ENCODE peak calls at places on chromosomes 13 and 19, in nine cellular contexts. U, F, R, E, B, X, O, C and L are unnamed samples.

GRCh38 chr19:17965370-17966114 is 1.4 kb upstream of the KCNN1 start:
- DNase-seq in U (no peak), F (no peak), R (no peak), E (no peak), B (no peak), X (no peak), O (no peak), C (peak), L (no peak)

GRCh38 chr13:76438050-76438449 is 448.2 kb downstream of the KCTD12 start:
- DNase-seq in U (no peak), F (no peak), R (no peak), E (no peak), B (no peak), X (no peak), O (no peak), C (no peak), L (no peak)

GRCh38 chr19:49534632-49535385 is 7.0 kb downstream of the RCN3 start:
- DNase-seq in U (no peak), F (no peak), R (no peak), E (no peak), B (no peak), X (no peak), O (no peak), C (no peak), L (no peak)

GRCh38 chr13:37481005-37481857 is 117.3 kb downstream of the POSTN start:
- DNase-seq in U (no peak), F (no peak), R (no peak), E (no peak), B (no peak), X (no peak), O (no peak), C (no peak), L (no peak)

GRCh38 chr13:44695520-44695919 is 119.4 kb upstream of the TSC22D1 start:
- DNase-seq in U (no peak), F (no peak), R (no peak), E (no peak), B (no peak), X (no peak), O (no peak), C (no peak), L (no peak)

GRCh38 chr13:52695856-52696255 is 43.2 kb downstream of the SUGT1 start:
- DNase-seq in U (no peak), F (no peak), R (no peak), E (no peak), B (no peak), X (no peak), O (no peak), C (no peak), L (no peak)

GRCh38 chr19:33348301-33349010 is 25.1 kb upstream of the CEBPG start:
- DNase-seq in U (no peak), F (no peak), R (no peak), E (no peak), B (no peak), X (no peak), O (no peak), C (no peak), L (no peak)

GRCh38 chr19:47582320-47582909 is 9.5 kb upstream of the ZNF541 start:
- DNase-seq in U (no peak), F (no peak), R (no peak), E (no peak), B (no peak), X (no peak), O (no peak), C (peak), L (no peak)

GRCh38 chr13:33172911-33173310 is 112.6 kb downstream of the STARD13 start:
- DNase-seq in U (no peak), F (no peak), R (no peak), E (no peak), B (no peak), X (no peak), O (no peak), C (no peak), L (no peak)

DNA sequence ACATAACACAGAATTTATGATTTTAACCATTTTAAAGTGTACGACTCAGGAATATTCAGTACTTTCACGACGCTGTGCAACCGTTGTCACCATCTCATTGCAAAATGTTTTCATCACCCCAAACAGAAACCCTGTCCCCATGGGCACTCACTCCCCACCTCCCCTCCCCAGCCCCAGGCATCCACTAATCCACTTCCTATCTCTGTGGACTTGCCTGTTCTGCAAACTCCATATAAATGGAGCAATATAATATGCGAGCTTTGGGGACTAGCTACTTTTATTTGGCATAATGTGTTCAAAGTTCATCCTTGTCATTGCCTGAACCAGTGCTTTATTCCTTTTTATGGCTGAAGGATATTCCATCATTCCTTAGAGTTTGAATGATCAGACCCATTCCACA is 7.3 kb upstream of the INSR start:
- DNase-seq in U (no peak), F (no peak), R (no peak), E (no peak), B (no peak), X (no peak), O (no peak), C (no peak), L (no peak)
- H3K27ac ChIP-seq in U (no peak), F (no peak), R (no peak), E (no peak), B (no peak), X (no peak), O (no peak), C (no peak), L (no peak)

GRCh38 chr19:45345506-45345860 is 4.9 kb downstream of the KLC3 start:
- DNase-seq in U (no peak), F (no peak), R (no peak), E (no peak), B (no peak), X (no peak), O (no peak), C (no peak), L (no peak)
- H3K27ac ChIP-seq in U (no peak), F (no peak), R (no peak), E (no peak), B (no peak), X (no peak), O (no peak), C (no peak), L (no peak)

GRCh38 chr19:42125536-42125935 is 6.7 kb downstream of the POU2F2 start:
- DNase-seq in U (no peak), F (no peak), R (no peak), E (no peak), B (no peak), X (no peak), O (no peak), C (no peak), L (no peak)
- H3K27ac ChIP-seq in U (no peak), F (no peak), R (no peak), E (no peak), B (no peak), X (no peak), O (no peak), C (no peak), L (no peak)

GRCh38 chr19:39166571-39167391 is 30.0 kb upstream of the NCCRP1 start:
- DNase-seq in U (no peak), F (no peak), R (no peak), E (peak), B (peak), X (peak), O (no peak), C (peak), L (no peak)
- H3K27ac ChIP-seq in U (no peak), F (no peak), R (peak), E (peak), B (peak), X (peak), O (no peak), C (no peak), L (peak)

DNA sequence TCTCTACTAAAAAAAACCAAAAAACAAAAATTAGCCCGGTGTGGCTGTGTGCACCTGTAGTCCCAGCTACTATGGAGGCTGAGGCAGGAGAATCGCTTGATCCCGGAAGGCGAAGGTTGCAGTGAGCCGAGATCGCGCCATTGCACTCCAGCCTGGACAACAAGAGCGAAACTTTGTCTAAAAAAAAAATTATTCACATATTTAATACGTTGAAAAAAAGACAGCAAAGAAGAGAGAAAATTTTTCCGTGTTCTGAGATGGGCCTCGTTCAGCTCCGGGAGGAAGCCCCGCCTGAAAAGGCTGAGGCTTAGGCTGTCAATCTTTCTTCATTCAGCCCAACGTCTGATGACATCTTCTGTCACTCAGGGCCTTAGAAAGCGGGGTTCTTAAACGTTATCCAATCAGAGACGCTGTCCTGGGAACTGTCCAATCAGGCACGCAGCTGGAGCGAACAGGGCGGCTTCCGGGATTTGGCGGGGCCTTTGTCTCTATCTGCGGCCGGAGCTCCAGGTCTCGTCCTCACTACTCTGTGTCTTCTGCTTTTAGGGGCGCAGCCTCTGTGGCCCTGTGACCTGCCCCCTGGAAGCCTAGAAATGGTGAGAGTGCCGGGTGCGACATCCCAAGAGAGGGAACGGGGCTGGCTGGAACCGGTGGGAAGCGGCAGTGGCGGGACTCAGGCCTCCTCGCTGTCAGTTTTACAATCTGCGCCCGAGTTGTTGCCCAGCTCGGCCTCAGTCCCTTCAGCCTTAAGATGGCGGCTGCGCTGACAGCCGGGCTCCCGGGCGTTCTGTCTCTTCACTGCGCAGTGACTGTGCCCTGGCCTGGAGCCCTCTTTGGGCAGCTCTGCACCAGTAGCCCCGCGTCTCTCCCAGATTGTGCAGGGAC is at the start of gene ZNF726:
- DNase-seq in U (peak), F (peak), R (peak), E (peak), B (peak), X (peak), O (peak), C (peak), L (peak)
- H3K27ac ChIP-seq in U (peak), F (no peak), R (no peak), E (peak), B (no peak), X (peak), O (no peak), C (no peak), L (no peak)

GRCh38 chr19:4993683-4994082 is 24.8 kb downstream of the KDM4B start:
- DNase-seq in U (no peak), F (no peak), R (no peak), E (no peak), B (no peak), X (no peak), O (no peak), C (peak), L (no peak)
- H3K27ac ChIP-seq in U (no peak), F (no peak), R (no peak), E (no peak), B (no peak), X (no peak), O (no peak), C (no peak), L (no peak)

GRCh38 chr13:49935171-49936084 is 712 bp downstream of the SPRYD7 start:
- DNase-seq in U (no peak), F (peak), R (no peak), E (peak), B (peak), X (peak), O (no peak), C (peak), L (peak)

GRCh38 chr13:49938921-49939320 is 2.8 kb upstream of the SPRYD7 start:
- DNase-seq in U (no peak), F (no peak), R (no peak), E (no peak), B (no peak), X (peak), O (no peak), C (peak), L (no peak)

GRCh38 chr13:49936085-49936942 is at the start of gene SPRYD7:
- DNase-seq in U (peak), F (peak), R (peak), E (peak), B (peak), X (peak), O (peak), C (peak), L (peak)

GRCh38 chr13:49938274-49938673 is 2.1 kb upstream of the SPRYD7 start:
- DNase-seq in U (no peak), F (no peak), R (no peak), E (no peak), B (no peak), X (no peak), O (no peak), C (peak), L (no peak)

GRCh38 chr13:49936943-49937273 is 768 bp upstream of the SPRYD7 start:
- DNase-seq in U (no peak), F (no peak), R (no peak), E (no peak), B (no peak), X (no peak), O (no peak), C (no peak), L (no peak)
- H3K27ac ChIP-seq in U (peak), F (no peak), R (peak), E (peak), B (peak), X (peak), O (no peak), C (peak), L (peak)

GRCh38 chr13:50153401-50153800 is 138.2 kb downstream of the KCNRG start:
- DNase-seq in U (no peak), F (no peak), R (no peak), E (no peak), B (no peak), X (no peak), O (no peak), C (no peak), L (no peak)
- H3K27ac ChIP-seq in U (no peak), F (no peak), R (peak), E (no peak), B (no peak), X (no peak), O (no peak), C (no peak), L (no peak)

GRCh38 chr19:2736550-2737190 is 3.1 kb downstream of the SLC39A3 start:
- DNase-seq in U (no peak), F (no peak), R (no peak), E (no peak), B (no peak), X (no peak), O (no peak), C (no peak), L (no peak)
- H3K27ac ChIP-seq in U (no peak), F (no peak), R (no peak), E (no peak), B (no peak), X (no peak), O (no peak), C (no peak), L (no peak)

GRCh38 chr19:6457958-6458694 is 1.5 kb downstream of the SLC25A23 start:
- DNase-seq in U (no peak), F (no peak), R (no peak), E (no peak), B (no peak), X (no peak), O (no peak), C (no peak), L (no peak)
- H3K27ac ChIP-seq in U (no peak), F (no peak), R (no peak), E (peak), B (peak), X (no peak), O (no peak), C (no peak), L (no peak)